ENCODE peak calls at places on chromosome 15, in eight cellular contexts. A is HEK293T; V is stimulated activated CD4-positive, alpha-beta T cell treated with anti-CD3 and anti-CD28 coated beads, Interleukin-1b, Interleukin-23, amount 100 ng/mL, for 24 hours; D is hypothalamus; G is fibroblast of the aortic adventitia; N is activated T-cell treated with anti-CD3 and anti-CD28 coated beads for 1 hour; M is memory B cell; F is sciatic nerve. T is an unnamed sample.

GRCh38 chr15:70528270-70528706 is 235.1 kb downstream of the UACA start:
- DNase-seq in G (peak), M (no peak), V (no peak), D (no peak), A (no peak), F (no peak), N (no peak), T (peak)

GRCh38 chr15:57320543-57321220 is 55.6 kb upstream of the CGNL1 start:
- DNase-seq in G (peak), N (no peak), D (no peak), V (no peak), F (no peak), A (no peak), M (no peak), T (no peak)

GRCh38 chr15:37056168-37056893 is 44.0 kb downstream of the MEIS2 start:
- DNase-seq in N (no peak), V (no peak), M (no peak), A (no peak), D (no peak), G (peak), F (no peak), T (no peak)

GRCh38 chr15:78308422-78309021 is 9.1 kb upstream of the SKIC8 start:
- DNase-seq in A (peak), F (peak), G (peak), N (peak), D (peak), V (peak), M (no peak), T (no peak)

GRCh38 chr15:91982401-91982800 is 128.9 kb downstream of the SLCO3A1 start:
- DNase-seq in V (no peak), D (no peak), M (no peak), G (peak), A (no peak), N (no peak), F (no peak), T (no peak)

GRCh38 chr15:71411538-71412482 is 296.5 kb downstream of the THSD4 start:
- DNase-seq in A (no peak), F (no peak), D (no peak), G (peak), N (no peak), V (no peak), M (no peak), T (no peak)

GRCh38 chr15:56821721-56822425 is 88.6 kb upstream of the ZNF280D start:
- DNase-seq in A (peak), D (peak), N (peak), G (peak), M (no peak), V (no peak), F (no peak), T (no peak)

GRCh38 chr15:70768247-70768883 is 5.0 kb upstream of the UACA start:
- DNase-seq in V (no peak), F (no peak), D (no peak), G (peak), M (no peak), N (no peak), A (no peak), T (no peak)

GRCh38 chr15:65132841-65133549 is 613 bp downstream of the PDCD7 start:
- DNase-seq in G (peak), A (peak), M (peak), V (no peak), N (no peak), F (peak), D (no peak), T (no peak)

GRCh38 chr15:83011271-83012037 is at the start of gene C15orf40:
- DNase-seq in F (peak), G (peak), D (peak), N (peak), V (peak), M (peak), A (peak), T (peak)

GRCh38 chr15:78004919-78005634 is 72.4 kb downstream of the TBC1D2B start:
- DNase-seq in N (no peak), F (peak), A (no peak), G (peak), V (no peak), M (no peak), D (peak), T (peak)

GRCh38 chr15:74209560-74209958 is 7.0 kb upstream of the STRA6 start:
- DNase-seq in A (no peak), V (no peak), N (no peak), F (no peak), M (no peak), D (no peak), G (no peak), T (no peak)

GRCh38 chr15:44194397-44195150 is 497 bp downstream of the FRMD5 start:
- DNase-seq in D (peak), F (peak), N (peak), G (peak), M (peak), V (peak), A (peak), T (no peak)

GRCh38 chr15:60945196-60945595 is 283.9 kb downstream of the RORA start:
- DNase-seq in D (peak), A (no peak), V (no peak), M (no peak), G (peak), F (peak), N (no peak), T (peak)

GRCh38 chr15:89494941-89495637 is 1.3 kb downstream of the RHCG start:
- DNase-seq in D (no peak), A (no peak), G (peak), V (no peak), M (no peak), N (no peak), F (peak), T (peak)

GRCh38 chr15:90959894-90960293 is 5.2 kb downstream of the RCCD1 start:
- DNase-seq in G (peak), F (no peak), D (peak), N (no peak), V (no peak), A (no peak), M (no peak), T (peak)

GRCh38 chr15:84789762-84790161 is 27.4 kb upstream of the ALPK3 start:
- DNase-seq in D (no peak), N (no peak), F (no peak), A (no peak), V (no peak), M (no peak), G (no peak), T (no peak)